ENCODE peak calls at places on chromosome X, in seven cellular contexts. C is colonic mucosa, Y is transverse colon, V is ascending aorta, N is iris pigment epithelial cell, J is T-helper 2 cell, W is astrocyte. D is an unnamed sample.
A peak's percentile ranks its signal among the peaks of the same experiment; 100 is the strongest.

GRCh38 chrX:54473993-54474859 is 21.8 kb downstream of the FGD1 start:
- DNase-seq in C (no peak), Y (no peak), V (no peak), N (no peak), J (no peak), W (no peak), D (no peak)

GRCh38 chrX:11210397-11210796 is 82.8 kb upstream of the AMELX start:
- DNase-seq in C (no peak), Y (no peak), V (no peak), N (no peak), J (no peak), W (no peak), D (no peak)

GRCh38 chrX:130097507-130098201 is 12.6 kb downstream of the ELF4 start:
- DNase-seq in C (peak; percentile 76), Y (peak; percentile 74), V (no peak), N (no peak), J (peak; percentile 69), W (no peak), D (no peak)

GRCh38 chrX:102155806-102156179 is at the start of gene BEX5:
- DNase-seq in C (peak; percentile 66), Y (peak; percentile 68), V (peak; percentile 83), N (no peak), J (peak; percentile 87), W (no peak), D (no peak)

GRCh38 chrX:9789555-9789954 is 3.3 kb downstream of the SHROOM2 start:
- DNase-seq in C (no peak), Y (no peak), V (no peak), N (no peak), J (no peak), W (no peak), D (no peak)

GRCh38 chrX:68978211-68978780 is 149.5 kb downstream of the EFNB1 start:
- DNase-seq in C (no peak), Y (no peak), V (peak; percentile 62), N (peak; percentile 52), J (no peak), W (peak; percentile 72), D (no peak)

GRCh38 chrX:45803383-45803921 is 602.8 kb upstream of the DIPK2B start:
- DNase-seq in C (no peak), Y (no peak), V (no peak), N (peak; percentile 90), J (peak; percentile 80), W (peak; percentile 93), D (peak; percentile 90)

GRCh38 chrX:39582091-39582490 is 515.7 kb downstream of the BCOR start:
- DNase-seq in C (no peak), Y (no peak), V (no peak), N (no peak), J (no peak), W (peak; percentile 36), D (no peak)

GRCh38 chrX:24298191-24298590 is 15.7 kb downstream of the SUPT20HL2 start:
- DNase-seq in C (no peak), Y (no peak), V (no peak), N (peak; percentile 24), J (no peak), W (peak; percentile 6), D (no peak)

GRCh38 chrX:135596495-135596894 is 76.0 kb downstream of the INTS6L start:
- DNase-seq in C (peak; percentile 40), Y (peak; percentile 46), V (no peak), N (peak; percentile 8), J (peak; percentile 40), W (no peak), D (no peak)

GRCh38 chrX:110188701-110189558 is 129.0 kb downstream of the AMMECR1 start:
- DNase-seq in C (no peak), Y (no peak), V (no peak), N (no peak), J (peak; percentile 29), W (no peak), D (no peak)

GRCh38 chrX:57640674-57641016 is 39.4 kb downstream of the NLRP2B start:
- DNase-seq in C (no peak), Y (no peak), V (no peak), N (no peak), J (no peak), W (no peak), D (no peak)

GRCh38 chrX:94831364-94831763 is 1157.4 kb downstream of the FAM133A start:
- DNase-seq in C (no peak), Y (no peak), V (no peak), N (peak; percentile 4), J (no peak), W (no peak), D (no peak)

GRCh38 chrX:70454441-70455365 is 10.1 kb downstream of the DLG3 start:
- DNase-seq in C (peak; percentile 88), Y (peak; percentile 91), V (peak; percentile 81), N (peak; percentile 39), J (peak; percentile 86), W (peak; percentile 23), D (peak; percentile 49)

GRCh38 chrX:154732421-154733071 is 18.3 kb downstream of the GAB3 start:
- DNase-seq in C (no peak), Y (no peak), V (no peak), N (peak; percentile 79), J (peak; percentile 32), W (peak; percentile 81), D (peak; percentile 58)

GRCh38 chrX:12378263-12378662 is 240.0 kb downstream of the FRMPD4 start:
- DNase-seq in C (no peak), Y (no peak), V (no peak), N (no peak), J (no peak), W (no peak), D (no peak)

GRCh38 chrX:67544281-67544680 is 460 bp downstream of the AR start:
- DNase-seq in C (no peak), Y (no peak), V (no peak), N (peak; percentile 4), J (no peak), W (no peak), D (no peak)

GRCh38 chrX:103882999-103883398 is 50.9 kb upstream of the RAB9B start:
- DNase-seq in C (no peak), Y (no peak), V (no peak), N (no peak), J (no peak), W (no peak), D (no peak)

GRCh38 chrX:154717824-154718223 is 33.1 kb downstream of the GAB3 start:
- DNase-seq in C (no peak), Y (peak; percentile 26), V (no peak), N (peak; percentile 44), J (peak; percentile 51), W (peak; percentile 78), D (peak; percentile 33)

GRCh38 chrX:41472231-41472815 is 25.2 kb downstream of the NYX start:
- DNase-seq in C (no peak), Y (no peak), V (no peak), N (no peak), J (no peak), W (peak; percentile 12), D (no peak)

GRCh38 chrX:30270639-30271038 is 23.7 kb downstream of the MAGEB1 start:
- DNase-seq in C (no peak), Y (no peak), V (no peak), N (no peak), J (no peak), W (no peak), D (no peak)

GRCh38 chrX:66014560-66014959 is 25.3 kb downstream of the VSIG4 start:
- DNase-seq in C (no peak), Y (no peak), V (no peak), N (no peak), J (peak; percentile 58), W (no peak), D (no peak)

GRCh38 chrX:10231461-10231860 is 74.7 kb downstream of the CLCN4 start:
- DNase-seq in C (no peak), Y (no peak), V (no peak), N (no peak), J (no peak), W (no peak), D (no peak)

GRCh38 chrX:39728025-39728424 is 369.7 kb downstream of the BCOR start:
- DNase-seq in C (no peak), Y (no peak), V (peak; percentile 61), N (no peak), J (no peak), W (no peak), D (no peak)

GRCh38 chrX:153684447-153685178 is 3.1 kb upstream of the SLC6A8 start:
- DNase-seq in C (no peak), Y (no peak), V (peak; percentile 60), N (no peak), J (no peak), W (no peak), D (no peak)

GRCh38 chrX:40103565-40104323 is 6.0 kb upstream of the BCOR start:
- DNase-seq in C (no peak), Y (no peak), V (no peak), N (no peak), J (no peak), W (no peak), D (no peak)

GRCh38 chrX:1555370-1555769 is 18.4 kb upstream of the P2RY8 start:
- DNase-seq in C (no peak), Y (no peak), V (peak; percentile 50), N (no peak), J (no peak), W (no peak), D (no peak)

GRCh38 chrX:41922694-41923171 is 621 bp downstream of the CASK start:
- DNase-seq in C (peak; percentile 29), Y (peak; percentile 21), V (peak; percentile 65), N (peak; percentile 17), J (peak; percentile 28), W (peak; percentile 2), D (no peak)

GRCh38 chrX:7027071-7027470 is 120.4 kb upstream of the STS start:
- DNase-seq in C (peak; percentile 24), Y (peak; percentile 30), V (no peak), N (no peak), J (no peak), W (no peak), D (no peak)

GRCh38 chrX:31572396-31572795 is 500.6 kb upstream of the FTHL17 start:
- DNase-seq in C (no peak), Y (no peak), V (no peak), N (no peak), J (no peak), W (peak; percentile 43), D (no peak)

GRCh38 chrX:115939636-115940160 is 230.8 kb upstream of the AGTR2 start:
- DNase-seq in C (no peak), Y (no peak), V (no peak), N (no peak), J (no peak), W (no peak), D (no peak)

GRCh38 chrX:15471016-15471415 is 22.1 kb downstream of the PIR start:
- DNase-seq in C (peak; percentile 69), Y (peak; percentile 71), V (peak; percentile 82), N (peak; percentile 66), J (peak; percentile 66), W (peak; percentile 49), D (peak; percentile 68)

GRCh38 chrX:74521961-74522833 is 92.2 kb downstream of the RLIM start:
- DNase-seq in C (no peak), Y (no peak), V (no peak), N (no peak), J (no peak), W (peak; percentile 62), D (no peak)

GRCh38 chrX:139811942-139812629 is 104.1 kb upstream of the MCF2 start:
- DNase-seq in C (no peak), Y (no peak), V (no peak), N (no peak), J (no peak), W (no peak), D (no peak)

GRCh38 chrX:12138366-12139313 is at the start of gene FRMPD4:
- DNase-seq in C (no peak), Y (no peak), V (no peak), N (no peak), J (no peak), W (no peak), D (no peak)

GRCh38 chrX:24899391-24899790 is 116.4 kb downstream of the ARX start:
- DNase-seq in C (no peak), Y (no peak), V (no peak), N (no peak), J (no peak), W (no peak), D (no peak)

GRCh38 chrX:154350429-154351182 is 23.8 kb downstream of the FLNA start:
- DNase-seq in C (no peak), Y (peak; percentile 17), V (no peak), N (no peak), J (no peak), W (no peak), D (no peak)

D was measured in brain microvascular endothelial cell.